ENCODE peak calls at places on chromosomes 12 and 14, in six cellular contexts. D is prostate gland, S is neural progenitor cell, W is mammary epithelial cell, X is AG10803, R is Caco-2. O is an unnamed sample.

GRCh38 chr14:75875958-75876357 is 105.8 kb downstream of the TGFB3 start:
- DNase-seq in X (no peak), R (no peak), W (peak; percentile 78), S (no peak), D (no peak), O (no peak)

GRCh38 chr14:24139272-24139934 is 2.0 kb downstream of the EMC9 start:
- DNase-seq in S (no peak), X (no peak), R (no peak), D (no peak), W (no peak), O (no peak)

GRCh38 chr12:107468182-107468581 is 217.4 kb upstream of the PWP1 start:
- DNase-seq in D (no peak), R (no peak), X (no peak), W (no peak), S (no peak), O (no peak)

GRCh38 chr12:321606-322326 is 59.1 kb upstream of the SLC6A13 start:
- DNase-seq in R (no peak), X (peak; percentile 15), S (no peak), W (peak; percentile 1), D (peak; percentile 39), O (peak; percentile 37)

GRCh38 chr12:30021046-30021833 is 237.5 kb upstream of the TMTC1 start:
- DNase-seq in S (no peak), R (no peak), D (no peak), W (no peak), X (no peak), O (peak; percentile 15)

GRCh38 chr12:109109756-109110350 is 6.5 kb upstream of the ACACB start:
- DNase-seq in X (no peak), S (no peak), R (no peak), D (no peak), W (no peak), O (no peak)

GRCh38 chr12:131195796-131196195 is 242.1 kb downstream of the ADGRD1 start:
- DNase-seq in X (no peak), D (no peak), R (no peak), S (no peak), W (no peak), O (no peak)

GRCh38 chr12:123019841-123020138 is 39.3 kb downstream of the ARL6IP4 start:
- DNase-seq in W (no peak), R (no peak), X (no peak), D (no peak), S (no peak), O (no peak)

GRCh38 chr14:72812292-72812851 is 81.5 kb downstream of the DPF3 start:
- DNase-seq in S (peak; percentile 15), W (peak; percentile 9), R (no peak), X (no peak), D (no peak), O (no peak)

GRCh38 chr14:41609704-41610183 is 3.1 kb downstream of the LRFN5 start:
- DNase-seq in R (no peak), S (peak; percentile 85), D (peak; percentile 14), W (no peak), X (peak; percentile 8), O (peak; percentile 79)

GRCh38 chr14:101495827-101496778 is 65.2 kb upstream of the DIO3 start:
- DNase-seq in R (peak; percentile 17), X (no peak), W (no peak), D (no peak), S (no peak), O (no peak)

GRCh38 chr12:53233671-53234091 is 1.7 kb upstream of the RARG start:
- DNase-seq in R (no peak), D (no peak), S (no peak), X (peak; percentile 60), W (no peak), O (no peak)
- H3K4me3 ChIP-seq in R (no peak overlapping the region), D (no peak overlapping the region), S (peak overlapping the region; percentile 28), X (peak overlapping the region; percentile 68), W (no peak overlapping the region), O (no peak overlapping the region)

DNA sequence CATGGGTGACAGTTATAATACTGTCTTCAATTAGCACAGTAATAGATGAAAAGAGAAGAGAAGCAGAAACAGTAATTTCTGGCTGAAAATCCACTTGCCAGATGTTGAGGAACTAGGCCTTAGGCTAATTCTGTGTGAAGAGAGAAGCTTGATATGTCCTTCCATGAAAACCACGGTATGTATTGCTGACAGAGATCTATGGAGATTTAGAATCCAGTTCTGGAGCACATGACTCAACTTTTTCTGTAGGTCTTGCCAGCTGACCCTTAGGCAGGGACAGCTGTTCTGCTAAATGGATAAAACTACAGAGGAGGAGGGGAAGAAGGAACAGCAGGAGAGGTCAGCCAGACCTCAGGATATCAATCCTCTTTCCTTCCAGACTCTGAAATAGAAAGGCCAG is 211.5 kb downstream of the PRKD1 start:
- DNase-seq in R (no peak), S (no peak), X (peak; percentile 72), D (no peak), W (no peak), O (no peak)
- TF ChIP-seq CTCF in R (no peak), S (no peak), X (no peak), D (no peak), W (no peak), O (no peak)

DNA sequence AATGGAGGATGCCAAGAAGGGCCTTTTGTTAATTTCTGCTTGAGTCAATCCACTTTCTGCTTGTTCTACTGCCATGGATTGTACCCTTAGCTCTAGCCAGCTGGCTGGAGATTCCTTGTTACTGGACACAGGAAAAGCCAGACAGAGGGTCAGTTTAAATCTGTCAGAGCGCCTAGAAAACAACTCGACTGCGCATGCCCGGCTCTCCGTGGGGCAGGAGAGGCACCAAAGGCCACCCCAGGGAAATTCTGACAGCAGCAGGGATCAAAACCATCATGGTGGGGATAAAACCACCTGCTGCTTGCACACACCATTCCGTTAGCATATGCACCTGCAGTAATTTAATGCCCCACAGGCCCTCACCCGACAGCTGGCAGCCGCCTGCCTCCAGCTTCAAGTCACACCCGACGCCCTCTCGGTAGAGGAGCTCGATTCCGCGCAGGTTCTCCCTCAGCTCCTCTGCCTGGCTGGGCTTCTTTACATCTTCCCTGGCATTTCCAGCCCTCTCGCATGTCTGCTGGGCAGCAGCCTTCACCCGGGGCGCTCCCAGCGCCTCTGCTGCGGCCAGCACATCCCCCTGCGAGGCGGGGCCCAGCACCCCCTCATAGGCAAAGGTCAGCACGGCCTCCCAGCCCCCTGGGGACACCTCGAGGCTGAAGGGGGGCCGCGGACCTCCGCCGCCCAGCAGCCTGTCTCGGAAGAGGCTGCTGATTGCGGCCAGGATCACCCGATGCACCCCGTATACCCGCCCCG is 1.1 kb downstream of the KLHL33 start:
- DNase-seq in S (no peak), R (no peak), D (no peak), W (no peak), X (no peak), O (no peak)
- H3K4me3 ChIP-seq in S (no peak overlapping the region), R (no peak overlapping the region), D (peak overlapping the region; percentile 14), W (no peak overlapping the region), X (peak overlapping the region; percentile 12), O (peak overlapping the region; percentile 15)

GRCh38 chr12:38151991-38152700 is 164.4 kb upstream of the ALG10B start:
- DNase-seq in D (no peak), W (no peak), R (no peak), X (no peak), S (no peak), O (no peak)
- TF ChIP-seq CTCF in D (no peak), W (no peak), R (no peak), X (no peak), S (no peak), O (no peak)

DNA sequence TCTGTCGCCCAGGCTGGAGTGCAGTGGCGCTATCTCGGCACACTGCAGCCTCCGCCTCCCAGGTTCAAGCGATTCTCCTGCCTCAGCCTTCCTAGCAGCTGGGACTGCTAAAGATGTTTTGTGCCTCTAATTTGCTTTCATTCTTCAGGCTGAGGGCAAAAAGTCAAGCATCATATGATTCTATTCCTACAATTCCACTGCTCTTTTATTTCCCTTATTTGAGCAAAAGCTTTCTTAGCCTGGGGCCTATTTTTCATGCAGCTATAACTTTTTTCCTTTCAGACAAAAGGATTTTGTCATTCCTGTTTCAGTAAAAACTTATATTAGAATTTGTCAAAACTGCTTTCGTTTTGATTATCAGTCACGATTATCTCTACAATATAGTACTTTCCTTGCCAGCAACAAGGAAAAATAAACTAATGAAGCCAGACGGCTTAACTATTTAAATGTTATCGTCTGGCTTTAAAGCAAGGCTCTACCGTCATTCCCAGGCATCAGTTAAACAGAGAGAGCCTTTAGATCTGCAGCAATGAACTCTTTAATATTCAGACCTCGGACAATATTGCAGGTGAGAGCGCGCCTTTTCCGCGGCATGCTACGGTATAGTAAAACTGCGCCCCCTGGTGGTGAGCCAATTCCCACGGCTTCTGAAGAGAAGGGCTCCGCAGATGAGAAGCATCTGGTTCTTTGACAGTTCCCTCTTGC is 1.4 kb upstream of the SLC2A13 start:
- DNase-seq in S (peak; percentile 90), D (peak; percentile 90), X (peak; percentile 68), W (peak; percentile 67), R (peak; percentile 79), O (peak; percentile 87)
- H3K4me3 ChIP-seq in S (no peak overlapping the region), D (peak overlapping the region; percentile 16), X (peak overlapping the region; percentile 56), W (peak overlapping the region; percentile 54), R (no peak overlapping the region), O (peak overlapping the region; percentile 48)

GRCh38 chr14:50057331-50057730 is 59.0 kb downstream of the VCPKMT start:
- DNase-seq in R (no peak), W (no peak), S (no peak), X (no peak), D (no peak), O (no peak)

GRCh38 chr14:50053935-50054334 is 62.4 kb downstream of the VCPKMT start:
- DNase-seq in W (no peak), S (no peak), R (no peak), X (no peak), D (no peak), O (no peak)

GRCh38 chr14:50056457-50056856 is 59.9 kb downstream of the VCPKMT start:
- DNase-seq in S (no peak), R (no peak), D (no peak), W (no peak), X (no peak), O (no peak)

GRCh38 chr14:50058112-50058511 is 58.3 kb downstream of the VCPKMT start:
- DNase-seq in W (no peak), X (no peak), D (no peak), R (peak; percentile 47), S (no peak), O (no peak)

GRCh38 chr14:50055461-50056228 is 60.7 kb downstream of the VCPKMT start:
- DNase-seq in D (no peak), R (no peak), W (no peak), X (no peak), S (peak; percentile 10), O (no peak)
- TF ChIP-seq CTCF in D (no peak), R (no peak), W (peak; percentile 1), X (no peak), S (peak; percentile 16), O (no peak)